ENCODE peak calls at places on chromosomes 6 and 20, in seven cellular contexts. R is MM.1S, U is uterus, Q is psoas muscle, G is IMR-90, E is A549, I is fibroblast of lung. Y is an unnamed sample.
A peak's percentile ranks its signal among the peaks of the same experiment; 100 is the strongest.

GRCh38 chr20:38246357-38247165 is 14.0 kb downstream of the KIAA1755 start:
- DNase-seq in I (peak; percentile 53), Q (no peak), R (no peak), E (no peak), G (no peak), U (peak; percentile 78), Y (no peak)

GRCh38 chr6:79431469-79431868 is 105.8 kb downstream of the LCA5 start:
- DNase-seq in E (peak; percentile 14), G (no peak), I (no peak), Q (no peak), R (no peak), U (no peak), Y (no peak)

GRCh38 chr6:109381007-109381746 is 1.1 kb downstream of the CD164 start:
- DNase-seq in E (no peak), G (peak; percentile 20), U (no peak), I (peak; percentile 28), Q (no peak), R (peak; percentile 9), Y (no peak)

GRCh38 chr6:96610019-96610418 is 47.1 kb downstream of the FHL5 start:
- DNase-seq in E (no peak), I (no peak), R (no peak), G (no peak), Q (no peak), U (no peak), Y (no peak)

GRCh38 chr6:2706482-2706881 is 44.2 kb downstream of the MYLK4 start:
- DNase-seq in E (no peak), G (no peak), R (peak; percentile 15), Q (no peak), U (no peak), I (no peak), Y (no peak)

GRCh38 chr20:59598625-59599310 is 5.6 kb upstream of the PHACTR3 start:
- DNase-seq in I (no peak), Q (no peak), E (peak; percentile 42), U (no peak), R (peak; percentile 36), G (no peak), Y (peak; percentile 2)

GRCh38 chr6:56204134-56204533 is 43.2 kb downstream of the COL21A1 start:
- DNase-seq in U (no peak), I (no peak), E (no peak), G (no peak), R (no peak), Q (no peak), Y (no peak)

GRCh38 chr20:55461519-55461918 is 543.8 kb downstream of the CBLN4 start:
- DNase-seq in Q (no peak), E (no peak), I (no peak), U (no peak), G (no peak), R (no peak), Y (no peak)

GRCh38 chr6:121780325-121781313 is 345.2 kb downstream of the GJA1 start:
- DNase-seq in U (peak; percentile 85), E (peak; percentile 43), Q (peak; percentile 95), R (no peak), G (peak; percentile 92), I (peak; percentile 99), Y (peak; percentile 72)

DNA sequence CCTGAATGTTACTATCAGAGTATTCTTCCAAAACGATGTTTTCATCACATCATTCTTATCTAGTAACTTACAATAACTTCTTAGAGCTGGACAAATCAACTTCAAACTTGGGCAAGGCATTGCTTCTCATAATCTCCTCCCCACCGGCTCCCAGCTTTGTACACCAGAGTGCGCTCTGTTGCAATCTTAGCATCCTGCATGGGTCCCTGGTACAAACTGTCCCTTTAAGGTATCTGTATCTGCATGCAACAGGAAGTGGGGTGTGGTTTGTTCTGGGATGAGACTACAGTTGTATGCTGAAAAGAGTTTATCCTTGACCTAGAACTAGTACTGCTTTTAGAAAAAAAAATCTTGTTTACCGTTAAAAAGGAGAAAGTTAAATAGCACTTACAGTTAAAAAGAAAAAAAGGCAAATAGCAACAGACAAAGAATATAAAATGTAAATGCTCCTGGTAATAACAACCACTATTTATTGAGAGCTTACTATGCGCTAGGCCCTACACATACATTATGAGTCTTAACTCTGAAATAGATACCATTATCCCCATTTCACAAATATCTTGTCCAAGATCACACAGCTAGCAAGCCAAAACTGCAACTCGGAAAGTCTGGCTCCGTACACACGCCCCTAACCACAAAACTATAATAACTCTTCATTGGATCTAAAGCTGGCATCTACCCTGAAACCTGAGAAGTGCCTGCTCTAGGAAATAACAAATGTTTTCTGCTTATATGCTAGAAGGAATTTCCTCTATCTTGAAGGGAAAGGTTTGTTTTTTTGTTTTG is 9.8 kb upstream of the HECA start:
- DNase-seq in G (peak; percentile 49), Q (peak; percentile 56), E (peak; percentile 53), R (peak; percentile 86), U (no peak), I (peak; percentile 56), Y (peak; percentile 65)
- TF ChIP-seq CTCF in G (peak; percentile 31), Q (peak; percentile 24), E (no peak), R (peak; percentile 86), U (no peak), I (peak; percentile 48), Y (peak; percentile 70)

DNA sequence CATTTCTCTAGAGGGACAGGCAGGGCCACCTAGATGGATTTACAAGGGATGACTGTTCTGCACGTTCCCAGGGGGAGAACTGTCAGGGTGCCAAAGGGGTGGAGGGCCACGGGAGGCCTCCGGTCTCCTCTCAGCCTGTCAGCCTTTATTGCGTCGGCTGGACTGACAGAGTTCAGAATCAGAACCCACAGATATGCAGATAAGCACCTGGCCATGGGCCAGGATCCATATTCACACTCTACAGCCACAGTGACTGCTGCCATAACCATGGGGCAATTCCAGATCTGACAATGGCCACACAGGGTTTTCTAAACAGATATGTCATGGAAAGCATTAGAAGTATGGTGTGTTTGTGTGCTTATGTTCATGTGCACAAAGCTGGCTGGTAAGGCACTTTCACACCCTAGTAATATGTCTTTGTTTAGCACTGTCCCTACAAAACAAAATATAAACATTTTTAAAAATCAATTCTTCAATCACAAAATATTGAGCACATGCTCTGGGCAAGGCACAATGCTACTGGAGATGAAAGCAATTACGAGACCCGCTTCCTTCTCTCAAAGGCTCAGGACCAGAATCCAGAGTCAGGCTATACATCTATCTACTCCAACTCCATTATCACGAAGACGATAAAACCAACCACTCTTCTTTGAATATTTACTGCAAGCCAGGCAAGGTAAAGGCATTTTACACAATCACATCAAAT is 29.1 kb downstream of the TRAM2 start:
- DNase-seq in U (no peak), E (no peak), R (no peak), I (peak; percentile 75), G (peak; percentile 75), Q (no peak), Y (no peak)
- H3K4me3 ChIP-seq in U (no peak overlapping the region), E (no peak overlapping the region), R (peak overlapping the region; percentile 33), I (no peak overlapping the region), G (no peak overlapping the region), Q (no peak overlapping the region), Y (no peak overlapping the region)

DNA sequence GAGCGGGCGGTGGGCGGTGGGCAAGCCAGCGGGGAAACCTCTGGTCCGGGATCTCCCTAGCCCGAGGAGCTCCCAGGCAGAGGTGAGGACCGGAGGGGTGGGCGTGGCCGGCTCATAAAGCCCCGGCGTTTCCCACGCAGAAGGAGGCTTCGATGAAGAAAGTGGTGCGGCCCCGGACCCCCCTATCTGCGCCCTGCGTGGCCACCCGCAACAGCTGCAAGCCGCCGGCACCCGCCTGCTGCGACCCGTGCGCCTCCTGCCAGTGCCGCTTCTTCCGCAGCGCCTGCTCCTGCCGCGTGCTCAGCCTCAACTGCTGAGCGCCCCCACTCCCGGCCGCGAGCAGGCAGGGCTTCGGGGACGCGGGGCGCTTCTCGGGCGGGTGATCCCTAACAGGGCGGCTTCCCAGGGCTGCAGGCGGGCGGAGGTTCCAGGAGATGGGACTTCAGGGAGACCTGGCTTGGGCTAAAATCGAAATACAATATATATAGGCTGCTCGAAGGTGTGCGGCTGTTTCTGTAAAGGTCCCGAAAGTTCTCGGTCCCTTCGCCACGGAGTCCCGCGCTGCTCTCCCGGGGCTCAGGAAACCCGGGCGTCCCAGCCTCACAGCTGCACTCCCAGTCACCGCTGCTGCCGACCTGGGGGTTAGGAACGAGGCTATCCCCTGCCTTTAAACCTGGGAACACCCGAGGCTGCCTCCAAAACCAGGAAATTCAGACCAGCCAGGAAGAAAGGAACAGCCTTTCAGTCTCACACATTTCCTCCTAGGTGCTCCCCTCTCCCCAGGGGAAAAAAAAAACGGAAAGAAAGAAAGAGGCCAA is 27.8 kb downstream of the ASIP start:
- DNase-seq in E (no peak), I (peak; percentile 49), R (peak; percentile 47), U (peak; percentile 35), G (no peak), Q (no peak), Y (no peak)
- TF ChIP-seq CTCF in E (no peak), I (no peak), R (no peak), U (no peak), G (no peak), Q (no peak), Y (peak; percentile 2)

GRCh38 chr6:160765412-160765811 is 63.4 kb downstream of the PLG start:
- DNase-seq in E (no peak), I (no peak), U (no peak), G (no peak), Q (no peak), R (no peak), Y (no peak)

GRCh38 chr6:160766657-160767018 is 64.6 kb downstream of the PLG start:
- DNase-seq in R (no peak), U (no peak), I (no peak), Q (no peak), G (no peak), E (no peak), Y (no peak)

GRCh38 chr6:160768101-160768500 is 66.1 kb downstream of the PLG start:
- DNase-seq in R (no peak), I (no peak), E (no peak), G (no peak), Q (no peak), U (no peak), Y (no peak)

GRCh38 chr6:160767647-160768019 is 65.6 kb downstream of the PLG start:
- DNase-seq in R (no peak), G (no peak), I (no peak), U (no peak), E (no peak), Q (no peak), Y (no peak)

DNA sequence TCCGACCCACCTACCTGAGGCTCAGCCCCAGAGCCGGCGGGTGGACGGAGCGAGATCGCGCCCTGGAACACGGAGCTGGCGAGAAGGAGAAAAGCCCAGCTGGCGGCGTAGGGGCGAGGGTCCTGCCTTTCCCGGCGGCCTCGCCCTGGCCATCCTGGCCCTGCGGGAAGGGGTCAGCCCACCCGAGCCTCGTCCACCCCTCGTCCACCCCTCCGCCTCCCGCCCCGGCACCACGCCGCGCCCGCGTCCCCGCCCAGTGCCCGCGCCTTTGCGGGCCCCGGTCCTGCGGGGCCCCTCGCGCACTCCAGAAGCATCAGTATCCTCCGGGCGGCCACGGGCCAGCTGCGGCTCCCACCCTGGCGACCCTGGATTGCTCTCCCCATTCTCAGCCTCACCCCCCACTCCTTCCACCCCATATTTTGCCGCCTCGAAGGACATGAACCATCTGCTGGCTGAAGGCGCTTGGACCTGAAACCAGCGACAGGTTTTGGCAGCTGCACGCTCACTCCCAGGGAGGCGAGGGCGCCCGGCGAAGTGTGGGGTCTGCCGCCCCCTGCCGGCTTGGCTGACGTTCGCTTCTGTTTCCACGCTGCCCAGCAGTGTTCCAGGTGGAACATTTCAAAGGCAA is 65.1 kb downstream of the PLG start:
- DNase-seq in R (peak; percentile 65), G (no peak), E (peak; percentile 61), U (peak; percentile 75), I (peak; percentile 48), Q (peak; percentile 59), Y (no peak)
- H3K4me3 ChIP-seq in R (peak overlapping the region; percentile 47), G (no peak overlapping the region), E (peak overlapping the region; percentile 56), U (peak overlapping the region; percentile 47), I (peak overlapping the region; percentile 29), Q (peak overlapping the region; percentile 32), Y (no peak overlapping the region)

GRCh38 chr6:157139054-157139708 is 184.1 kb downstream of the TMEM242 start:
- DNase-seq in G (no peak), Q (no peak), R (no peak), I (no peak), U (no peak), E (no peak), Y (no peak)
- TF ChIP-seq CTCF in G (no peak), Q (peak; percentile 36), R (no peak), I (no peak), U (no peak), E (peak; percentile 12), Y (peak; percentile 45)